ENCODE peak calls at places on chromosomes 12 and 14, in ten cellular contexts. C is PC-3; R is CD8-positive, alpha-beta T cell; K is foreskin fibroblast; W is posterior cingulate gyrus; J is stomach; B is Right ventricle myocardium inferior; G is stimulated activated CD4-positive, alpha-beta T cell treated with anti-CD3 and anti-CD28 coated beads, Interleukin-2, amount 100 ng/mL, for 24 hours; O is Daoy; X is H9. P is an unnamed sample.

GRCh38 chr12:79555006-79555925 is 135.5 kb downstream of the PAWR start:
- DNase-seq in W (no peak), O (no peak), K (peak), R (no peak), X (no peak), C (peak), B (no peak), G (no peak), J (no peak), P (peak)

GRCh38 chr12:101935769-101936741 is 58.7 kb downstream of the DRAM1 start:
- DNase-seq in B (peak), G (no peak), O (peak), K (peak), W (no peak), X (no peak), R (no peak), C (peak), J (no peak), P (peak)

GRCh38 chr12:64099430-64099829 is 122.7 kb downstream of the KICS2 start:
- DNase-seq in K (peak), W (no peak), O (peak), X (no peak), J (no peak), R (no peak), C (peak), B (no peak), G (no peak), P (no peak)

GRCh38 chr14:21385170-21385904 is 1.5 kb upstream of the SUPT16H start:
- DNase-seq in J (no peak), K (no peak), G (no peak), O (no peak), B (no peak), R (no peak), W (no peak), X (no peak), C (no peak), P (no peak)

GRCh38 chr12:117718141-117718540 is 250.6 kb downstream of the KSR2 start:
- DNase-seq in G (no peak), W (no peak), R (no peak), B (no peak), J (no peak), K (no peak), X (no peak), O (no peak), C (no peak), P (no peak)

GRCh38 chr12:116426391-116427136 is 132.6 kb upstream of the MAP1LC3B2 start:
- DNase-seq in O (peak), G (no peak), X (peak), J (no peak), C (peak), R (no peak), B (no peak), K (peak), W (no peak), P (no peak)

GRCh38 chr14:57199911-57200310 is 68.8 kb downstream of the EXOC5 start:
- DNase-seq in W (no peak), K (peak), R (no peak), O (peak), J (no peak), C (peak), G (no peak), X (no peak), B (no peak), P (no peak)

GRCh38 chr12:18284461-18284860 is 23.1 kb downstream of the PIK3C2G start:
- DNase-seq in K (no peak), G (no peak), C (no peak), J (no peak), X (no peak), R (no peak), B (no peak), O (no peak), W (no peak), P (no peak)

GRCh38 chr14:83863042-83863441 is 1666.9 kb upstream of the FLRT2 start:
- DNase-seq in W (no peak), J (no peak), X (no peak), G (no peak), R (no peak), K (no peak), C (no peak), B (no peak), O (no peak), P (no peak)

GRCh38 chr14:103641181-103641580 is 12.2 kb downstream of the KLC1 start:
- DNase-seq in O (peak), B (no peak), C (peak), W (no peak), K (peak), G (no peak), X (no peak), J (no peak), R (no peak), P (no peak)

GRCh38 chr14:100278702-100279101 is 27.5 kb downstream of the SLC25A29 start:
- DNase-seq in B (no peak), C (peak), K (peak), X (no peak), O (peak), R (no peak), W (no peak), G (no peak), J (no peak), P (peak)

GRCh38 chr14:35878272-35879140 is 52.4 kb downstream of the BRMS1L start:
- DNase-seq in J (peak), G (no peak), X (no peak), O (peak), C (peak), W (no peak), K (peak), B (no peak), R (no peak), P (no peak)

GRCh38 chr12:64610092-64610659 is at the start of gene RASSF3:
- DNase-seq in X (peak), B (peak), C (peak), G (peak), J (peak), O (peak), K (peak), R (peak), W (no peak), P (peak)

GRCh38 chr14:69505338-69506240 is 21.1 kb downstream of the PLEKHD1 start:
- DNase-seq in J (no peak), X (no peak), R (no peak), G (no peak), O (peak), C (no peak), K (no peak), W (no peak), B (no peak), P (no peak)

GRCh38 chr14:34628681-34629135 is 1.2 kb downstream of the SNX6 start:
- DNase-seq in R (no peak), C (no peak), B (no peak), X (no peak), O (peak), W (no peak), J (peak), K (no peak), G (peak), P (peak)

GRCh38 chr12:123478762-123479161 is 20.8 kb downstream of the SNRNP35 start:
- DNase-seq in R (no peak), X (no peak), K (peak), B (no peak), C (no peak), W (peak), J (no peak), O (peak), G (no peak), P (no peak)

P was measured in CD4-positive, CD25-positive, alpha-beta regulatory T cell.